ENCODE peak calls at places on chromosomes 5 and 9, in nine cellular contexts. One of them, this sample, is unnamed.

GRCh38 chr5:137847699-137848098 is 20.0 kb upstream of the MYOT start:
- DNase-seq in HEK293T: no peak
- DNase-seq in stimulated activated CD8-positive, alpha-beta memory T cell treated with anti-CD3 and anti-CD28 coated beads, Interleukin-7, amount 100 ng/mL, for 24 hours: no peak
- DNase-seq in osteocyte: no peak
- DNase-seq in neural crest cell: no peak
- DNase-seq in cardiac fibroblast: no peak
- DNase-seq in bronchial epithelial cell: no peak
- DNase-seq in PC-9: no peak
- DNase-seq in activated T-helper 1 cell treated with anti-CD3 and anti-CD28 coated beads, Interleukin-2, amount 50 U/mL, for 16 hours: no peak
- DNase-seq in this sample: no peak

GRCh38 chr9:115030006-115030405 is 88.0 kb downstream of the TNC start:
- DNase-seq in PC-9: no peak
- DNase-seq in cardiac fibroblast: no peak
- DNase-seq in bronchial epithelial cell: no peak
- DNase-seq in HEK293T: no peak
- DNase-seq in neural crest cell: no peak
- DNase-seq in activated T-helper 1 cell treated with anti-CD3 and anti-CD28 coated beads, Interleukin-2, amount 50 U/mL, for 16 hours: no peak
- DNase-seq in osteocyte: no peak
- DNase-seq in stimulated activated CD8-positive, alpha-beta memory T cell treated with anti-CD3 and anti-CD28 coated beads, Interleukin-7, amount 100 ng/mL, for 24 hours: no peak
- DNase-seq in this sample: no peak

GRCh38 chr9:117516676-117517632 is 102.1 kb upstream of the ASTN2 start:
- DNase-seq in neural crest cell: no peak
- DNase-seq in HEK293T: no peak
- DNase-seq in activated T-helper 1 cell treated with anti-CD3 and anti-CD28 coated beads, Interleukin-2, amount 50 U/mL, for 16 hours: no peak
- DNase-seq in PC-9: no peak
- DNase-seq in stimulated activated CD8-positive, alpha-beta memory T cell treated with anti-CD3 and anti-CD28 coated beads, Interleukin-7, amount 100 ng/mL, for 24 hours: no peak
- DNase-seq in osteocyte: no peak
- DNase-seq in cardiac fibroblast: no peak
- DNase-seq in bronchial epithelial cell: no peak
- DNase-seq in this sample: no peak

GRCh38 chr5:33702867-33703266 is 188.9 kb downstream of the ADAMTS12 start:
- DNase-seq in activated T-helper 1 cell treated with anti-CD3 and anti-CD28 coated beads, Interleukin-2, amount 50 U/mL, for 16 hours: no peak
- DNase-seq in HEK293T: no peak
- DNase-seq in cardiac fibroblast: no peak
- DNase-seq in PC-9: no peak
- DNase-seq in stimulated activated CD8-positive, alpha-beta memory T cell treated with anti-CD3 and anti-CD28 coated beads, Interleukin-7, amount 100 ng/mL, for 24 hours: no peak
- DNase-seq in osteocyte: no peak
- DNase-seq in neural crest cell: no peak
- DNase-seq in bronchial epithelial cell: no peak
- DNase-seq in this sample: no peak

GRCh38 chr5:5348135-5348534 is 74.3 kb upstream of the ICE1 start:
- DNase-seq in cardiac fibroblast: no peak
- DNase-seq in osteocyte: no peak
- DNase-seq in bronchial epithelial cell: no peak
- DNase-seq in activated T-helper 1 cell treated with anti-CD3 and anti-CD28 coated beads, Interleukin-2, amount 50 U/mL, for 16 hours: no peak
- DNase-seq in PC-9: no peak
- DNase-seq in neural crest cell: no peak
- DNase-seq in HEK293T: no peak
- DNase-seq in stimulated activated CD8-positive, alpha-beta memory T cell treated with anti-CD3 and anti-CD28 coated beads, Interleukin-7, amount 100 ng/mL, for 24 hours: no peak
- DNase-seq in this sample: no peak

GRCh38 chr5:15103130-15103529 is 231.6 kb upstream of the ANKH start:
- DNase-seq in activated T-helper 1 cell treated with anti-CD3 and anti-CD28 coated beads, Interleukin-2, amount 50 U/mL, for 16 hours: no peak
- DNase-seq in neural crest cell: no peak
- DNase-seq in stimulated activated CD8-positive, alpha-beta memory T cell treated with anti-CD3 and anti-CD28 coated beads, Interleukin-7, amount 100 ng/mL, for 24 hours: no peak
- DNase-seq in osteocyte: no peak
- DNase-seq in bronchial epithelial cell: no peak
- DNase-seq in HEK293T: no peak
- DNase-seq in cardiac fibroblast: no peak
- DNase-seq in PC-9: no peak
- DNase-seq in this sample: no peak

GRCh38 chr5:122507045-122507444 is 195.0 kb downstream of the SNCAIP start:
- DNase-seq in osteocyte: no peak
- DNase-seq in activated T-helper 1 cell treated with anti-CD3 and anti-CD28 coated beads, Interleukin-2, amount 50 U/mL, for 16 hours: no peak
- DNase-seq in PC-9: no peak
- DNase-seq in stimulated activated CD8-positive, alpha-beta memory T cell treated with anti-CD3 and anti-CD28 coated beads, Interleukin-7, amount 100 ng/mL, for 24 hours: no peak
- DNase-seq in bronchial epithelial cell: no peak
- DNase-seq in neural crest cell: no peak
- DNase-seq in HEK293T: no peak
- DNase-seq in cardiac fibroblast: no peak
- DNase-seq in this sample: no peak

GRCh38 chr5:175700991-175701390 is 43.1 kb downstream of the HRH2 start:
- DNase-seq in osteocyte: no peak
- DNase-seq in PC-9: no peak
- DNase-seq in HEK293T: peak; percentile 41
- DNase-seq in stimulated activated CD8-positive, alpha-beta memory T cell treated with anti-CD3 and anti-CD28 coated beads, Interleukin-7, amount 100 ng/mL, for 24 hours: no peak
- DNase-seq in neural crest cell: no peak
- DNase-seq in bronchial epithelial cell: no peak
- DNase-seq in activated T-helper 1 cell treated with anti-CD3 and anti-CD28 coated beads, Interleukin-2, amount 50 U/mL, for 16 hours: no peak
- DNase-seq in cardiac fibroblast: no peak
- DNase-seq in this sample: no peak

GRCh38 chr9:85505612-85506011 is 236.1 kb downstream of the AGTPBP1 start:
- DNase-seq in bronchial epithelial cell: no peak
- DNase-seq in osteocyte: peak; percentile 77
- DNase-seq in stimulated activated CD8-positive, alpha-beta memory T cell treated with anti-CD3 and anti-CD28 coated beads, Interleukin-7, amount 100 ng/mL, for 24 hours: no peak
- DNase-seq in activated T-helper 1 cell treated with anti-CD3 and anti-CD28 coated beads, Interleukin-2, amount 50 U/mL, for 16 hours: no peak
- DNase-seq in PC-9: no peak
- DNase-seq in HEK293T: no peak
- DNase-seq in neural crest cell: no peak
- DNase-seq in cardiac fibroblast: no peak
- DNase-seq in this sample: no peak

GRCh38 chr5:147075187-147075586 is 159.6 kb upstream of the STK32A start:
- DNase-seq in neural crest cell: no peak
- DNase-seq in PC-9: no peak
- DNase-seq in stimulated activated CD8-positive, alpha-beta memory T cell treated with anti-CD3 and anti-CD28 coated beads, Interleukin-7, amount 100 ng/mL, for 24 hours: no peak
- DNase-seq in cardiac fibroblast: no peak
- DNase-seq in activated T-helper 1 cell treated with anti-CD3 and anti-CD28 coated beads, Interleukin-2, amount 50 U/mL, for 16 hours: no peak
- DNase-seq in bronchial epithelial cell: peak; percentile 24
- DNase-seq in HEK293T: no peak
- DNase-seq in osteocyte: no peak
- DNase-seq in this sample: no peak

GRCh38 chr5:125722550-125722949 is 700.7 kb upstream of the GRAMD2B start:
- DNase-seq in PC-9: no peak
- DNase-seq in stimulated activated CD8-positive, alpha-beta memory T cell treated with anti-CD3 and anti-CD28 coated beads, Interleukin-7, amount 100 ng/mL, for 24 hours: no peak
- DNase-seq in HEK293T: no peak
- DNase-seq in activated T-helper 1 cell treated with anti-CD3 and anti-CD28 coated beads, Interleukin-2, amount 50 U/mL, for 16 hours: no peak
- DNase-seq in neural crest cell: no peak
- DNase-seq in osteocyte: no peak
- DNase-seq in bronchial epithelial cell: peak; percentile 40
- DNase-seq in cardiac fibroblast: peak; percentile 28
- DNase-seq in this sample: no peak

GRCh38 chr5:107576736-107577440 is 93.8 kb downstream of the EFNA5 start:
- DNase-seq in HEK293T: no peak
- DNase-seq in stimulated activated CD8-positive, alpha-beta memory T cell treated with anti-CD3 and anti-CD28 coated beads, Interleukin-7, amount 100 ng/mL, for 24 hours: no peak
- DNase-seq in PC-9: peak; percentile 60
- DNase-seq in neural crest cell: no peak
- DNase-seq in osteocyte: no peak
- DNase-seq in cardiac fibroblast: no peak
- DNase-seq in activated T-helper 1 cell treated with anti-CD3 and anti-CD28 coated beads, Interleukin-2, amount 50 U/mL, for 16 hours: no peak
- DNase-seq in bronchial epithelial cell: peak; percentile 94
- DNase-seq in this sample: peak; percentile 51

GRCh38 chr9:130053504-130054427 is at the start of gene GPR107:
- DNase-seq in osteocyte: peak; percentile 92
- DNase-seq in stimulated activated CD8-positive, alpha-beta memory T cell treated with anti-CD3 and anti-CD28 coated beads, Interleukin-7, amount 100 ng/mL, for 24 hours: peak; percentile 67
- DNase-seq in bronchial epithelial cell: peak; percentile 43
- DNase-seq in activated T-helper 1 cell treated with anti-CD3 and anti-CD28 coated beads, Interleukin-2, amount 50 U/mL, for 16 hours: peak; percentile 44
- DNase-seq in HEK293T: peak; percentile 88
- DNase-seq in cardiac fibroblast: peak; percentile 72
- DNase-seq in PC-9: peak; percentile 77
- DNase-seq in neural crest cell: peak; percentile 76
- DNase-seq in this sample: peak; percentile 82

GRCh38 chr5:104540448-104540847 is 977.9 kb upstream of the NUDT12 start:
- DNase-seq in activated T-helper 1 cell treated with anti-CD3 and anti-CD28 coated beads, Interleukin-2, amount 50 U/mL, for 16 hours: no peak
- DNase-seq in osteocyte: no peak
- DNase-seq in cardiac fibroblast: peak; percentile 64
- DNase-seq in bronchial epithelial cell: peak; percentile 8
- DNase-seq in PC-9: peak; percentile 23
- DNase-seq in neural crest cell: no peak
- DNase-seq in HEK293T: no peak
- DNase-seq in stimulated activated CD8-positive, alpha-beta memory T cell treated with anti-CD3 and anti-CD28 coated beads, Interleukin-7, amount 100 ng/mL, for 24 hours: no peak
- DNase-seq in this sample: no peak

GRCh38 chr5:107047048-107047447 is 623.7 kb downstream of the EFNA5 start:
- DNase-seq in HEK293T: no peak
- DNase-seq in stimulated activated CD8-positive, alpha-beta memory T cell treated with anti-CD3 and anti-CD28 coated beads, Interleukin-7, amount 100 ng/mL, for 24 hours: no peak
- DNase-seq in PC-9: no peak
- DNase-seq in neural crest cell: no peak
- DNase-seq in osteocyte: no peak
- DNase-seq in activated T-helper 1 cell treated with anti-CD3 and anti-CD28 coated beads, Interleukin-2, amount 50 U/mL, for 16 hours: no peak
- DNase-seq in bronchial epithelial cell: no peak
- DNase-seq in cardiac fibroblast: no peak
- DNase-seq in this sample: no peak

GRCh38 chr9:27768781-27769180 is 195.5 kb upstream of the C9orf72 start:
- DNase-seq in cardiac fibroblast: no peak
- DNase-seq in stimulated activated CD8-positive, alpha-beta memory T cell treated with anti-CD3 and anti-CD28 coated beads, Interleukin-7, amount 100 ng/mL, for 24 hours: no peak
- DNase-seq in HEK293T: no peak
- DNase-seq in bronchial epithelial cell: no peak
- DNase-seq in activated T-helper 1 cell treated with anti-CD3 and anti-CD28 coated beads, Interleukin-2, amount 50 U/mL, for 16 hours: no peak
- DNase-seq in neural crest cell: no peak
- DNase-seq in osteocyte: no peak
- DNase-seq in PC-9: no peak
- DNase-seq in this sample: no peak

This sample was measured in ELF-1.